ENCODE peak calls at places on chromosomes 12 and 14, in five cellular contexts. X is IMR-90, G is spleen, S is PC-3, R is GM12878. V is an unnamed sample. For H3K4me1 and H3K27me3, the result is how much of the 10 kb centered on the place peaks cover.

GRCh38 chr14:70002589-70003240 is 123.5 kb downstream of the SMOC1 start:
- DNase-seq in X (peak), G (no peak), S (no peak), R (no peak), V (no peak)

GRCh38 chr14:95125156-95125555 is 32.2 kb downstream of the DICER1 start:
- DNase-seq in X (no peak), G (no peak), S (no peak), R (no peak), V (no peak)

GRCh38 chr14:99820702-99821331 is 27.6 kb downstream of the EML1 start:
- DNase-seq in X (no peak), G (no peak), S (no peak), R (no peak), V (no peak)

GRCh38 chr14:67413806-67414769 is 2.1 kb upstream of the PLEK2 start:
- DNase-seq in X (peak), G (no peak), S (peak), R (no peak), V (peak)

GRCh38 chr14:68792022-68792829 is 641 bp downstream of the ZFP36L1 start:
- DNase-seq in X (no peak), G (peak), S (peak), R (no peak), V (no peak)

GRCh38 chr12:128786741-128787391 is 36.9 kb downstream of the SLC15A4 start:
- DNase-seq in X (no peak), G (no peak), S (no peak), R (no peak), V (no peak)

GRCh38 chr12:52924764-52925716 is 20.2 kb upstream of the KRT8 start:
- DNase-seq in X (peak), G (no peak), S (peak), R (no peak), V (peak)

GRCh38 chr12:56803750-56804149 is 40.6 kb downstream of the HSD17B6 start:
- DNase-seq in X (no peak), G (no peak), S (peak), R (no peak), V (no peak)

GRCh38 chr12:21509768-21510167 is 8.2 kb downstream of the GOLT1B start:
- DNase-seq in X (no peak), G (no peak), S (no peak), R (peak), V (no peak)

GRCh38 chr12:92505373-92506340 is 197.1 kb upstream of the PLEKHG7 start:
- DNase-seq in X (peak), G (peak), S (no peak), R (peak), V (no peak)

GRCh38 chr14:61437383-61437782 is 116.0 kb downstream of the PRKCH start:
- DNase-seq in X (no peak), G (no peak), S (no peak), R (no peak), V (no peak)

GRCh38 chr14:106564058-106564643 is 1037.8 kb downstream of the TMEM121 start:
- DNase-seq in X (no peak), G (peak), S (peak), R (no peak), V (no peak)

GRCh38 chr12:99810718-99811593 is 163.4 kb downstream of the GARIN6 start:
- DNase-seq in X (peak), G (no peak), S (peak), R (no peak), V (peak)

GRCh38 chr12:106907846-106908245 is 47.9 kb upstream of the TMEM263 start:
- DNase-seq in X (no peak), G (no peak), S (no peak), R (no peak), V (no peak)

GRCh38 chr12:131369094-131369845 is 341.6 kb upstream of the SFSWAP start:
- DNase-seq in X (no peak), G (no peak), S (no peak), R (no peak), V (no peak)

GRCh38 chr12:29403991-29404390 is 23.0 kb upstream of the ERGIC2 start:
- DNase-seq in X (no peak), G (no peak), S (no peak), R (no peak), V (no peak)

GRCh38 chr12:68609955-68610434 is 704 bp upstream of the RAP1B start:
- DNase-seq in X (peak), G (no peak), S (peak), R (no peak), V (no peak)

GRCh38 chr12:49232940-49233841 is 31.7 kb upstream of the TUBA1C start:
- DNase-seq in X (peak), G (peak), S (no peak), R (no peak), V (no peak)

GRCh38 chr12:1644523-1645438 is 15.8 kb downstream of the WNT5B start:
- DNase-seq in X (peak), G (no peak), S (no peak), R (no peak), V (peak)

GRCh38 chr12:42421844-42422779 is 96.1 kb downstream of the PPHLN1 start:
- DNase-seq in X (peak), G (no peak), S (peak), R (peak), V (no peak)

GRCh38 chr12:52209321-52209720 is 17.5 kb upstream of the KRT80 start:
- DNase-seq in X (no peak), G (peak), S (no peak), R (no peak), V (peak)

GRCh38 chr12:91126516-91126915 is 15.2 kb upstream of the LUM start:
- DNase-seq in X (no peak), G (no peak), S (peak), R (no peak), V (peak)

GRCh38 chr12:95731519-95731958 is 59.0 kb downstream of the NTN4 start:
- DNase-seq in X (no peak), G (no peak), S (no peak), R (peak), V (no peak)

GRCh38 chr12:123126294-123127144 is 24.4 kb downstream of the PITPNM2 start:
- DNase-seq in X (peak), G (no peak), S (peak), R (no peak), V (peak)
- H3K27ac ChIP-seq in X (peak), G (no peak), S (peak), R (no peak), V (no peak)

GRCh38 chr12:113052326-113052725 is 4.2 kb upstream of the DTX1 start:
- DNase-seq in X (no peak), G (no peak), S (no peak), R (no peak), V (no peak)
- H3K4me1 ChIP-seq in X (under half), G (under half), S (under half), R (under half), V (under half)

DNA sequence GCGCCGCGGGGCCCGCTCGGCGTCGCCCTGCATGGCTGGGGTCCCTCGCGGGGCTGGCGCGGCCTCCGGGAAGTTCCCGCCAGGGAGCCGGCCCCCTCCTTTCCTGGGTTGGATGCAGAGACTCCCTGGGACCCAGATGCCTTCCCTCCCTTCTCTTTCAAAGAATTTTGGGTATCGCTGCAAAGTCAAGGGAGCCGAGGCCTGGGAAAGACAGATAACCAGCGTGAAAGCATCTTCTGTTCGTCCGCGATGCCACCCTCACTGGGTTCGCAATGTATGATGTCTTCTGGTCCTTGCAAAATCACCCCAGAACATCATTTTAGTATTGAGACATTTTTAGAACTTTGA is 436 bp downstream of the IRAK3 start:
- DNase-seq in X (no peak), G (no peak), S (no peak), R (no peak), V (no peak)
- H3K27me3 ChIP-seq in X (under half), G (under half), S (under half), R (under half), V (under half)

DNA sequence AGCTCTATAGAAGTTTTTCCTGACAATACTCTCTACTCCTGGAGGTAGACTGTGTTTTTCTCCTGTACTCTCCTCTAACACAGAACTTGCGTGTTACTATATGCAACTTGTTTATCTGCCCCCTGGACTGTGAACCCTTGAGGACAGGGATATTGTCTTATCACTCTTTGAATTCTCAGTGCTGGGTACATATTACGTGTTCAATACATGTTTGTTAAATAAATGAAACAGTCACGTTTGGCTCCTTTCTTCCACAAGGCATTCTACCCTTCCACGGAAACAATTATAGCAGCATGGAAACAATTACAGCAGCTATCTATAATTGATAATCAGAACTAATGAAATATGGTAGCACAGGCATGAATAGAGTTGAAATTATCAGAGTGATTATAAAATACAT is 50.7 kb downstream of the CRADD start:
- DNase-seq in X (no peak), G (no peak), S (no peak), R (no peak), V (no peak)
- H3K27ac ChIP-seq in X (no peak), G (no peak), S (no peak), R (no peak), V (no peak)